ENCODE peak calls at places on chromosome 11, in eight cellular contexts. D is fibroblast of lung, B is cardiac fibroblast, Q is bronchial epithelial cell, V is endodermal cell, F is foreskin fibroblast, Y is hepatocyte, I is SK-N-MC. K is an unnamed sample.

GRCh38 chr11:96038046-96038445 is 114.1 kb upstream of the MTMR2 start:
- DNase-seq in Q (peak; percentile 62), B (peak; percentile 34), Y (no peak), I (no peak), D (no peak), V (no peak), F (no peak), K (no peak)

GRCh38 chr11:23155503-23155902 is 295.2 kb upstream of the CCDC179 start:
- DNase-seq in Q (no peak), V (no peak), F (no peak), Y (no peak), D (no peak), B (no peak), I (no peak), K (no peak)

GRCh38 chr11:11155962-11156815 is 196.9 kb downstream of the CSNK2A3 start:
- DNase-seq in Q (no peak), I (no peak), B (no peak), Y (no peak), V (peak; percentile 96), D (no peak), F (no peak), K (no peak)

GRCh38 chr11:107898270-107898669 is 30.0 kb upstream of the RAB39A start:
- DNase-seq in Y (peak; percentile 26), B (peak; percentile 67), V (no peak), F (peak; percentile 58), D (peak; percentile 57), Q (peak; percentile 61), I (no peak), K (no peak)

GRCh38 chr11:97739892-97740782 is 1280.6 kb upstream of the CNTN5 start:
- DNase-seq in B (peak; percentile 94), Q (peak; percentile 62), F (no peak), Y (no peak), D (peak; percentile 91), V (no peak), I (no peak), K (no peak)

GRCh38 chr11:70038034-70038834 is 39.9 kb upstream of the ANO1 start:
- DNase-seq in B (no peak), F (no peak), Y (no peak), Q (peak; percentile 4), D (no peak), V (peak; percentile 22), I (no peak), K (no peak)

GRCh38 chr11:31645747-31646146 is 136.2 kb downstream of the ELP4 start:
- DNase-seq in D (peak; percentile 85), Q (peak; percentile 90), V (no peak), B (peak; percentile 94), F (peak; percentile 90), I (no peak), Y (peak; percentile 4), K (peak; percentile 85)

GRCh38 chr11:64007629-64008282 is 21.5 kb downstream of the OTUB1 start:
- DNase-seq in Q (no peak), F (peak; percentile 76), B (peak; percentile 38), Y (peak; percentile 85), I (no peak), D (peak; percentile 18), V (peak; percentile 88), K (peak; percentile 71)

GRCh38 chr11:130102457-130103249 is 33.0 kb downstream of the APLP2 start:
- DNase-seq in Q (no peak), I (no peak), Y (no peak), F (peak; percentile 68), D (no peak), V (no peak), B (no peak), K (no peak)

GRCh38 chr11:130209944-130210854 is 50.6 kb downstream of the ST14 start:
- DNase-seq in V (peak; percentile 35), D (no peak), Y (no peak), Q (no peak), I (no peak), B (no peak), F (no peak), K (no peak)

GRCh38 chr11:121300313-121300971 is 7.9 kb downstream of the SC5D start:
- DNase-seq in D (peak; percentile 27), Q (no peak), Y (no peak), V (no peak), B (no peak), F (no peak), I (no peak), K (no peak)

GRCh38 chr11:88115828-88116410 is 59.3 kb downstream of the RAB38 start:
- DNase-seq in F (no peak), Q (no peak), I (no peak), Y (no peak), B (no peak), D (no peak), V (no peak), K (no peak)

GRCh38 chr11:70186420-70186819 is 16.7 kb upstream of the FADD start:
- DNase-seq in V (no peak), Q (no peak), B (no peak), D (no peak), F (no peak), Y (no peak), I (no peak), K (no peak)

GRCh38 chr11:66371627-66372415 is at the start of gene SLC29A2:
- DNase-seq in F (peak; percentile 53), Y (peak; percentile 95), Q (peak; percentile 49), V (peak; percentile 97), D (no peak), B (no peak), I (no peak), K (no peak)

GRCh38 chr11:114447444-114447843 is 8.2 kb downstream of the REXO2 start:
- DNase-seq in B (no peak), V (no peak), D (no peak), F (peak; percentile 30), Q (no peak), Y (no peak), I (no peak), K (no peak)

GRCh38 chr11:61679893-61680621 is at the start of gene DAGLA:
- DNase-seq in V (peak; percentile 88), D (peak; percentile 42), F (peak; percentile 79), I (no peak), Q (no peak), Y (peak; percentile 88), B (peak; percentile 57), K (no peak)
- H3K4me3 ChIP-seq in V (peak within 1 kb of the TSS; percentile 65), D (peak within 1 kb of the TSS; percentile 47), F (peak within 1 kb of the TSS; percentile 56), I (peak within 1 kb of the TSS; percentile 75), Q (peak within 1 kb of the TSS; percentile 33), Y (peak within 1 kb of the TSS; percentile 49), B (peak within 1 kb of the TSS; percentile 57), K (peak within 1 kb of the TSS; percentile 49)

GRCh38 chr11:21177379-21177778 is 508.0 kb downstream of the NELL1 start:
- DNase-seq in D (no peak), Q (peak; percentile 90), F (no peak), Y (no peak), B (no peak), V (no peak), I (no peak), K (no peak)
- H3K4me3 ChIP-seq in D (no peak overlapping the region), Q (no peak overlapping the region), F (no peak overlapping the region), Y (no peak overlapping the region), B (no peak overlapping the region), V (no peak overlapping the region), I (no peak overlapping the region), K (no peak overlapping the region)

GRCh38 chr11:76802151-76802550 is 19.0 kb downstream of the TSKU start:
- DNase-seq in Q (no peak), Y (no peak), D (no peak), V (peak; percentile 44), I (no peak), B (no peak), F (no peak), K (no peak)
- H3K4me3 ChIP-seq in Q (no peak overlapping the region), Y (no peak overlapping the region), D (no peak overlapping the region), V (no peak overlapping the region), I (no peak overlapping the region), B (no peak overlapping the region), F (no peak overlapping the region), K (no peak overlapping the region)

GRCh38 chr11:124796312-124796711 is 3.9 kb downstream of the MSANTD2 start:
- DNase-seq in F (no peak), Y (no peak), D (no peak), B (no peak), I (no peak), V (no peak), Q (no peak), K (no peak)

GRCh38 chr11:124788521-124788920 is 11.7 kb downstream of the MSANTD2 start:
- DNase-seq in Q (no peak), I (no peak), F (peak; percentile 42), Y (no peak), V (no peak), D (no peak), B (no peak), K (no peak)

GRCh38 chr11:124791626-124792341 is 8.4 kb downstream of the MSANTD2 start:
- DNase-seq in V (no peak), D (peak; percentile 40), Y (no peak), F (peak; percentile 28), B (peak; percentile 24), Q (no peak), I (no peak), K (no peak)

GRCh38 chr11:124798991-124799383 is 1.2 kb downstream of the MSANTD2 start:
- DNase-seq in V (peak; percentile 65), D (peak; percentile 72), Y (peak; percentile 56), B (peak; percentile 55), F (peak; percentile 79), I (no peak), Q (peak; percentile 49), K (no peak)

GRCh38 chr11:124793466-124794278 is 6.5 kb downstream of the MSANTD2 start:
- DNase-seq in Y (peak; percentile 71), D (peak; percentile 62), I (no peak), V (no peak), Q (peak; percentile 52), B (peak; percentile 75), F (peak; percentile 69), K (no peak)
- H3K4me3 ChIP-seq in Y (no peak overlapping the region), D (no peak overlapping the region), I (no peak overlapping the region), V (no peak overlapping the region), Q (no peak overlapping the region), B (no peak overlapping the region), F (no peak overlapping the region), K (no peak overlapping the region)

GRCh38 chr11:123378096-123378495 is 52.0 kb upstream of the GRAMD1B start:
- DNase-seq in B (no peak), Q (no peak), F (no peak), D (no peak), Y (no peak), I (no peak), V (no peak), K (no peak)
- H3K4me3 ChIP-seq in B (no peak overlapping the region), Q (no peak overlapping the region), F (no peak overlapping the region), D (no peak overlapping the region), Y (no peak overlapping the region), I (no peak overlapping the region), V (no peak overlapping the region), K (no peak overlapping the region)